ENCODE peak calls at places on chromosomes 11 and 22, in five cellular contexts. Z is H9, A is GM12878, W is SK-N-SH, D is HCT116. U is an unnamed sample.

GRCh38 chr11:67499808-67500793 is 5.1 kb downstream of the PITPNM1 start:
- DNase-seq in Z (no peak), A (no peak), W (no peak), D (no peak), U (no peak)

GRCh38 chr11:63937713-63938480 is 905 bp upstream of the NAA40 start:
- DNase-seq in Z (peak), A (no peak), W (peak), D (no peak), U (no peak)

GRCh38 chr22:17835256-17835655 is 61.0 kb upstream of the BID start:
- DNase-seq in Z (no peak), A (no peak), W (no peak), D (no peak), U (no peak)

GRCh38 chr11:108963118-108963517 is 298.2 kb downstream of the DDX10 start:
- DNase-seq in Z (no peak), A (no peak), W (no peak), D (no peak), U (no peak)

GRCh38 chr11:488579-488978 is 18.5 kb downstream of the RNH1 start:
- DNase-seq in Z (no peak), A (no peak), W (peak), D (no peak), U (no peak)

GRCh38 chr11:58560842-58561241 is 14.8 kb downstream of the LPXN start:
- DNase-seq in Z (no peak), A (no peak), W (no peak), D (no peak), U (no peak)

GRCh38 chr11:22133785-22134184 is 59.1 kb upstream of the ANO5 start:
- DNase-seq in Z (no peak), A (no peak), W (no peak), D (no peak), U (no peak)

GRCh38 chr11:62599909-62600308 is 1.8 kb downstream of the MTA2 start:
- DNase-seq in Z (no peak), A (no peak), W (no peak), D (no peak), U (no peak)

GRCh38 chr22:20267441-20268288 is 453 bp downstream of the RTN4R start:
- DNase-seq in Z (no peak), A (no peak), W (peak), D (no peak), U (no peak)

GRCh38 chr11:40384991-40385390 is 1074.5 kb downstream of the LRRC4C start:
- DNase-seq in Z (no peak), A (no peak), W (no peak), D (no peak), U (peak)

GRCh38 chr11:23272095-23272494 is 411.8 kb upstream of the CCDC179 start:
- DNase-seq in Z (no peak), A (no peak), W (no peak), D (no peak), U (no peak)

GRCh38 chr11:126817096-126817495 is 183.5 kb downstream of the KIRREL3 start:
- DNase-seq in Z (no peak), A (no peak), W (no peak), D (no peak), U (peak)

GRCh38 chr11:37449146-37449545 is 851.1 kb upstream of the RAG2 start:
- DNase-seq in Z (no peak), A (no peak), W (peak), D (no peak), U (peak)

GRCh38 chr11:112162761-112163669 is 879 bp downstream of the IL18 start:
- DNase-seq in Z (no peak), A (no peak), W (no peak), D (no peak), U (peak)

GRCh38 chr22:17836977-17837742 is 62.9 kb upstream of the BID start:
- DNase-seq in Z (peak), A (no peak), W (no peak), D (no peak), U (no peak)

GRCh38 chr11:61532136-61533038 is 23.8 kb downstream of the LRRC10B start:
- DNase-seq in Z (peak), A (no peak), W (peak), D (no peak), U (no peak)

GRCh38 chr11:100827934-100828661 is 141.0 kb downstream of the ARHGAP42 start:
- DNase-seq in Z (peak), A (peak), W (no peak), D (peak), U (peak)

GRCh38 chr11:65426839-65427690 is 4.5 kb downstream of the NEAT1 start:
- DNase-seq in Z (peak), A (no peak), W (no peak), D (peak), U (peak)

GRCh38 chr11:131645237-131645636 is 274.8 kb downstream of the NTM start:
- DNase-seq in Z (no peak), A (no peak), W (no peak), D (no peak), U (no peak)

GRCh38 chr22:30878516-30879365 is 89.8 kb downstream of the MORC2 start:
- DNase-seq in Z (no peak), A (no peak), W (peak), D (no peak), U (no peak)

GRCh38 chr11:118889796-118890195 is 6.1 kb downstream of the CXCR5 start:
- DNase-seq in Z (no peak), A (no peak), W (no peak), D (no peak), U (no peak)

GRCh38 chr11:103395612-103396011 is 286.4 kb downstream of the DYNC2H1 start:
- DNase-seq in Z (no peak), A (no peak), W (no peak), D (no peak), U (peak)

GRCh38 chr11:112903310-112903709 is 57.9 kb upstream of the NCAM1 start:
- DNase-seq in Z (no peak), A (no peak), W (no peak), D (no peak), U (no peak)

GRCh38 chr11:74282863-74283484 is 28.5 kb downstream of the P4HA3 start:
- DNase-seq in Z (no peak), A (no peak), W (no peak), D (no peak), U (peak)

GRCh38 chr11:37905707-37906417 is 1307.8 kb upstream of the RAG2 start:
- DNase-seq in Z (no peak), A (no peak), W (no peak), D (no peak), U (no peak)

GRCh38 chr22:19887251-19887985 is 32.7 kb upstream of the GNB1L start:
- DNase-seq in Z (no peak), A (no peak), W (no peak), D (no peak), U (no peak)

GRCh38 chr22:32531955-32532818 is 57.6 kb downstream of the FBXO7 start:
- DNase-seq in Z (peak), A (no peak), W (peak), D (no peak), U (peak)

GRCh38 chr11:58786693-58787092 is 55.0 kb upstream of the GLYAT start:
- DNase-seq in Z (no peak), A (no peak), W (no peak), D (no peak), U (no peak)

GRCh38 chr22:44595841-44596341 is 97.9 kb upstream of the RTL6 start:
- DNase-seq in Z (no peak), A (no peak), W (peak), D (no peak), U (peak)

GRCh38 chr11:119285431-119285830 is 31.5 kb downstream of the MCAM start:
- DNase-seq in Z (no peak), A (no peak), W (no peak), D (no peak), U (no peak)

GRCh38 chr11:23789200-23789853 is 707.5 kb upstream of the LUZP2 start:
- DNase-seq in Z (no peak), A (no peak), W (no peak), D (no peak), U (no peak)

GRCh38 chr11:61971177-61972111 is 4.0 kb upstream of the FTH1 start:
- DNase-seq in Z (peak), A (peak), W (peak), D (peak), U (peak)

GRCh38 chr11:24496728-24497396 is at the start of gene LUZP2:
- DNase-seq in Z (peak), A (no peak), W (peak), D (no peak), U (peak)

GRCh38 chr11:77833302-77833701 is 12.4 kb downstream of the AAMDC start:
- DNase-seq in Z (no peak), A (no peak), W (no peak), D (no peak), U (no peak)

GRCh38 chr22:27251563-27251962 is 550.0 kb downstream of the MN1 start:
- DNase-seq in Z (no peak), A (no peak), W (no peak), D (no peak), U (no peak)

GRCh38 chr11:71354394-71355105 is 93.6 kb downstream of the DHCR7 start:
- DNase-seq in Z (no peak), A (no peak), W (no peak), D (no peak), U (no peak)

GRCh38 chr22:45781941-45782340 is 110.3 kb downstream of the ATXN10 start:
- DNase-seq in Z (no peak), A (no peak), W (no peak), D (no peak), U (peak)

GRCh38 chr11:64253481-64253880 is 2.2 kb downstream of the PLCB3 start:
- DNase-seq in Z (no peak), A (no peak), W (no peak), D (no peak), U (no peak)

GRCh38 chr22:32531228-32531627 is 56.6 kb downstream of the FBXO7 start:
- DNase-seq in Z (no peak), A (no peak), W (no peak), D (no peak), U (no peak)

GRCh38 chr11:1750481-1750839 is at the start of gene IFITM10:
- DNase-seq in Z (no peak), A (no peak), W (peak), D (no peak), U (no peak)

DNA sequence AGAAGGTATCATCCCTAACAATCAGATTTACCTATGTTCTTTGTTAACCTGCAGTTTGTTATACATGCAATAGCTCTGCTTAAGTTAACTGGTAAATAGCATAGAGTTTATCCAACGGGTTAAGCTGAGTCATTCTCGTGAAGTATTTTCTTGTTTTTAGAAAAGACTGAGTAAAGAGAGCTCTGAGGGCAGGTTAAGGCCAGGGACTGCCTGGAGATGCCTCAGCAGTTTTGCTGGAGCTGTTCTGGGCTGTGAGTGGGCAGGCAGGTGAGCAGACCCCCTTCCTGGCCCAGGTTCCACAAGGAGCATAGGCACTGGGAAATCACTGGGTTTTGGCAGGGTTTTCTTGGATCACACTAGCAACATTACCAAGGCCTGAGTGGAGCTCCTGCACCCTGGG is 27.0 kb downstream of the IRAG1 start:
- DNase-seq in Z (no peak), A (no peak), W (no peak), D (no peak), U (peak)
- H3K9ac ChIP-seq in Z (no peak), A (no peak), W (no peak), D (peak), U (peak)

GRCh38 chr22:43213962-43214361 is 27.0 kb upstream of the TTLL12 start:
- DNase-seq in Z (no peak), A (no peak), W (no peak), D (no peak), U (no peak)
- H3K9ac ChIP-seq in Z (no peak), A (no peak), W (no peak), D (no peak), U (no peak)

GRCh38 chr22:29633514-29634312 is 30.3 kb downstream of the NF2 start:
- DNase-seq in Z (no peak), A (no peak), W (no peak), D (no peak), U (peak)
- H3K9ac ChIP-seq in Z (no peak), A (no peak), W (no peak), D (no peak), U (no peak)

GRCh38 chr22:28921585-28921879 is 38.2 kb downstream of the ZNRF3 start:
- DNase-seq in Z (no peak), A (no peak), W (no peak), D (no peak), U (no peak)

GRCh38 chr22:28917747-28918543 is 34.6 kb downstream of the ZNRF3 start:
- DNase-seq in Z (no peak), A (no peak), W (peak), D (peak), U (peak)

GRCh38 chr22:28923826-28924732 is 40.7 kb downstream of the ZNRF3 start:
- DNase-seq in Z (no peak), A (no peak), W (peak), D (peak), U (no peak)

GRCh38 chr22:28922540-28923244 is 39.3 kb downstream of the ZNRF3 start:
- DNase-seq in Z (no peak), A (no peak), W (no peak), D (no peak), U (no peak)

GRCh38 chr22:28920757-28921584 is 37.6 kb downstream of the ZNRF3 start:
- DNase-seq in Z (no peak), A (peak), W (no peak), D (no peak), U (no peak)
- H3K9ac ChIP-seq in Z (no peak), A (no peak), W (no peak), D (no peak), U (no peak)

GRCh38 chr11:45409587-45409986 is 123.4 kb upstream of the SYT13 start:
- DNase-seq in Z (no peak), A (no peak), W (no peak), D (no peak), U (no peak)

GRCh38 chr11:45412033-45412432 is 125.9 kb upstream of the SYT13 start:
- DNase-seq in Z (peak), A (no peak), W (peak), D (no peak), U (no peak)

GRCh38 chr11:45412521-45412920 is 126.4 kb upstream of the SYT13 start:
- DNase-seq in Z (no peak), A (no peak), W (peak), D (no peak), U (no peak)

GRCh38 chr11:45410391-45411215 is 124.5 kb upstream of the SYT13 start:
- DNase-seq in Z (peak), A (no peak), W (no peak), D (no peak), U (no peak)

GRCh38 chr11:45411221-45411946 is 125.2 kb upstream of the SYT13 start:
- DNase-seq in Z (peak), A (no peak), W (peak), D (no peak), U (peak)
- H3K9ac ChIP-seq in Z (no peak), A (no peak), W (peak), D (no peak), U (no peak)